ENCODE peak calls at places on chromosomes 16 and 17, in four cellular contexts. X, O, W and Y are unnamed samples.

GRCh38 chr17:58307468-58308172 is 21.0 kb downstream of the TSPOAP1 start:
- DNase-seq in X (peak; percentile 8), O (no peak), W (no peak), Y (no peak)

GRCh38 chr16:30574678-30575077 is 3.2 kb upstream of the ZNF688 start:
- DNase-seq in X (no peak), O (no peak), W (no peak), Y (no peak)

GRCh38 chr17:77489898-77490265 is 349.1 kb downstream of the SEC14L1 start:
- DNase-seq in X (peak; percentile 82), O (peak; percentile 84), W (no peak), Y (no peak)

GRCh38 chr17:60103957-60104356 is 25.2 kb upstream of the HEATR6 start:
- DNase-seq in X (no peak), O (no peak), W (no peak), Y (no peak)

GRCh38 chr16:46689492-46690280 is at the start of gene ORC6:
- DNase-seq in X (peak; percentile 95), O (peak; percentile 99), W (peak; percentile 96), Y (peak; percentile 87)

GRCh38 chr17:58755577-58756245 is at the start of gene PPM1E:
- DNase-seq in X (peak; percentile 30), O (peak; percentile 18), W (no peak), Y (peak; percentile 26)

GRCh38 chr17:42414782-42415409 is 8.2 kb downstream of the CAVIN1 start:
- DNase-seq in X (no peak), O (peak; percentile 80), W (peak; percentile 35), Y (no peak)

GRCh38 chr16:9072806-9073341 is 18.6 kb upstream of the HAPSTR1 start:
- DNase-seq in X (no peak), O (no peak), W (no peak), Y (peak; percentile 54)

GRCh38 chr16:59400830-59401229 is 666.7 kb upstream of the GOT2 start:
- DNase-seq in X (no peak), O (no peak), W (no peak), Y (no peak)

GRCh38 chr16:4133897-4134372 is 17.7 kb upstream of the ADCY9 start:
- DNase-seq in X (no peak), O (no peak), W (no peak), Y (no peak)

GRCh38 chr16:85492617-85492957 is 120.5 kb upstream of the GSE1 start:
- DNase-seq in X (no peak), O (peak; percentile 22), W (no peak), Y (peak; percentile 2)

GRCh38 chr17:71921726-71922320 is 199.0 kb upstream of the SOX9 start:
- DNase-seq in X (no peak), O (no peak), W (no peak), Y (peak; percentile 60)

GRCh38 chr16:85759631-85760419 is 8.9 kb upstream of the C16orf74 start:
- DNase-seq in X (no peak), O (no peak), W (no peak), Y (peak; percentile 52)

GRCh38 chr17:73357981-73358380 is 46.2 kb upstream of the CDC42EP4 start:
- DNase-seq in X (no peak), O (no peak), W (no peak), Y (no peak)

GRCh38 chr16:50709980-50710379 is 16.6 kb downstream of the NOD2 start:
- DNase-seq in X (no peak), O (no peak), W (no peak), Y (no peak)

GRCh38 chr17:4893721-4894560 is 5.4 kb upstream of the C17orf107 start:
- DNase-seq in X (no peak), O (no peak), W (no peak), Y (no peak)

GRCh38 chr17:74810699-74811485 is 34.7 kb upstream of the NAT9 start:
- DNase-seq in X (no peak), O (peak; percentile 68), W (no peak), Y (no peak)

GRCh38 chr17:13725286-13725990 is 123.7 kb upstream of the HS3ST3A1 start:
- DNase-seq in X (no peak), O (no peak), W (no peak), Y (peak; percentile 36)

GRCh38 chr16:31529398-31530312 is 2.0 kb downstream of the AHSP start:
- DNase-seq in X (peak; percentile 47), O (no peak), W (no peak), Y (no peak)

GRCh38 chr16:10552998-10553491 is 27.4 kb downstream of the EMP2 start:
- DNase-seq in X (no peak), O (no peak), W (peak; percentile 17), Y (no peak)

GRCh38 chr16:28218109-28218508 is 6.3 kb upstream of the XPO6 start:
- DNase-seq in X (no peak), O (no peak), W (peak; percentile 57), Y (peak; percentile 36)

GRCh38 chr16:46974352-46974751 is 878 bp upstream of the DNAJA2 start:
- DNase-seq in X (no peak), O (no peak), W (no peak), Y (no peak)

GRCh38 chr17:72724375-72724774 is 368.1 kb downstream of the SLC39A11 start:
- DNase-seq in X (no peak), O (no peak), W (no peak), Y (peak; percentile 76)

GRCh38 chr17:77821114-77821513 is 137.4 kb upstream of the TNRC6C start:
- DNase-seq in X (no peak), O (no peak), W (no peak), Y (no peak)

GRCh38 chr17:66437466-66438026 is 135.1 kb downstream of the PRKCA start:
- DNase-seq in X (no peak), O (no peak), W (no peak), Y (no peak)

GRCh38 chr16:24646646-24646995 is 82.8 kb upstream of the TNRC6A start:
- DNase-seq in X (no peak), O (no peak), W (no peak), Y (no peak)

GRCh38 chr16:70437582-70438324 is 1.1 kb downstream of the ST3GAL2 start:
- DNase-seq in X (no peak), O (no peak), W (no peak), Y (peak; percentile 9)

GRCh38 chr16:72862090-72862489 is 185.8 kb downstream of the ZFHX3 start:
- DNase-seq in X (no peak), O (no peak), W (no peak), Y (no peak)

GRCh38 chr17:59762022-59762825 is 54.8 kb downstream of the VMP1 start:
- DNase-seq in X (no peak), O (no peak), W (no peak), Y (peak; percentile 78)

GRCh38 chr17:77106874-77107358 is 33.9 kb upstream of the SEC14L1 start:
- DNase-seq in X (no peak), O (no peak), W (no peak), Y (no peak)

GRCh38 chr17:32755045-32755805 is 121.7 kb downstream of the MYO1D start:
- DNase-seq in X (no peak), O (no peak), W (no peak), Y (peak; percentile 68)

GRCh38 chr16:87437327-87437726 is 45.2 kb downstream of the MAP1LC3B start:
- DNase-seq in X (no peak), O (no peak), W (no peak), Y (no peak)

GRCh38 chr17:68820825-68821481 is 134.2 kb downstream of the ABCA8 start:
- DNase-seq in X (no peak), O (no peak), W (no peak), Y (no peak)

GRCh38 chr17:30915833-30916611 is 5.7 kb upstream of the ADAP2 start:
- DNase-seq in X (no peak), O (no peak), W (no peak), Y (no peak)
- H3K27me3 ChIP-seq in X (no peaks in the 10 kb centered on the region), O (no peaks in the 10 kb centered on the region), W (peaks cover 7% of the 10 kb centered on the region), Y (no peaks in the 10 kb centered on the region)

GRCh38 chr16:318628-319027 is 33.9 kb downstream of the AXIN1 start:
- DNase-seq in X (no peak), O (no peak), W (no peak), Y (no peak)
- TF ChIP-seq CTCF in X (no peak), O (no peak), W (no peak), Y (peak; percentile 27)

DNA sequence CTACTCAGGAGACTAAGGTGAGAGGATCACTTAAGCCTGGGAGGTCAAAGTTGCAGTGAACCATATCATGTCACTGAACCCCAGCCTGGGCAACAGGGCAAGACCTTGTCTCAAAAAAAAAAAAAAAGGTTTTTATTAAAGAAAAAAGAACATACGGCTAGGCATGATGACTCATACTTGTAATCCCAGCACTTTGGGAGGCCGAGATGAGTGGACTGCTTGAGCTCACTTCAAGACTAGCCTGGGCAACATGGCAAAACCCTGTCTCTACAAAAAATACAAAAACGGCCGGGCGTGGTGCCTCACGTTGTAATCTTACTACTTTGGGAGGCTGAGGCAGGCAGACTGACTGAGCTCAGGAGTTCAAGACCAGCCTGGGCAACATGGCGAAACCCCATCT is 38.4 kb downstream of the RANBP10 start:
- DNase-seq in X (no peak), O (no peak), W (no peak), Y (peak; percentile 9)
- H3K27me3 ChIP-seq in X (no peaks in the 10 kb centered on the region), O (no peaks in the 10 kb centered on the region), W (no peaks in the 10 kb centered on the region), Y (no peaks in the 10 kb centered on the region)

GRCh38 chr17:81700353-81701287 is 2.5 kb upstream of the MRPL12 start:
- DNase-seq in X (no peak), O (no peak), W (no peak), Y (no peak)

GRCh38 chr17:81701288-81702071 is 1.7 kb upstream of the MRPL12 start:
- DNase-seq in X (no peak), O (no peak), W (no peak), Y (peak; percentile 25)

GRCh38 chr17:81705518-81706231 is 2.5 kb downstream of the MRPL12 start:
- DNase-seq in X (no peak), O (no peak), W (no peak), Y (no peak)

GRCh38 chr17:81703747-81704654 is 834 bp downstream of the MRPL12 start:
- DNase-seq in X (no peak), O (no peak), W (no peak), Y (no peak)

DNA sequence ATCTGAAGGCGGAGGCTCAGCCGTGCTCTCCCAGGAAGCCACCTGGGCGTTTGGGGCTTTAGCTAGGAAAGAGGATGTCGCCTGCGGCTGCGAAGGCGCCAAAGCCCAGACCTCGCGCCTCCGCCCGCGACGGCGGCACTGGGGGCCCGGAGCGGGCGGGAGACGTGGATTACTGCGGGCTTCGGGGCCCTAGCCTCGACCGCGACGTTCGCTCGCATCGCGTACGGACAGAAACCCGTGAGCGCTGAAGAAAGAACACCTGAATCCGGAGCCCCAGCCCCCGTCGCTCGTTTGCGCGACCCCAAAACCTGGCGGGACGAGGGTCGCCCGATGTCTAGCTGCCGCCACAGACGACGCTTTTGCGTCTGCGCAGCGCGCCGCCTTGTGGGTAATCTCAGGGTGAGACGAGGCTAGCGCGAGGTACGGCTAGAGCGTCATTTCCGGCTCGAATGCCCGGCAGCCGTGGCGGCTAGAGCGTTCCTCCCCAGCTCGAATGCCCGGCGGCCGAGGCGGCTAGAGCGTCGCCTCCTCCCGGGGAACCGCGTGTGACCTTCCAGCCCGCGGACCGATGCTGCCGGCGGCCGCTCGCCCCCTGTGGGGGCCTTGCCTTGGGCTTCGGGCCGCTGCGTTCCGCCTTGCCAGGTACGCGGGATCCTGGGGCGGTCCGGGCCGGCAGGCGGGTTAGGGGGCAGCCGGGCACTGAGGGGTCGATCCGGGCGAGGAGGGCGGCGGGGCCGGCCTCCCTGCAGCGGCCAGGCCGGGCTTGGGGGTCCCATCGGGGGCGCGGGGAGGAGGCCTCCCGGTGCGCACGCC is at the start of gene MRPL12:
- DNase-seq in X (peak; percentile 92), O (peak; percentile 93), W (peak; percentile 84), Y (peak; percentile 95)
- TF ChIP-seq CTCF in X (peak; percentile 44), O (no peak), W (peak; percentile 12), Y (no peak)

DNA sequence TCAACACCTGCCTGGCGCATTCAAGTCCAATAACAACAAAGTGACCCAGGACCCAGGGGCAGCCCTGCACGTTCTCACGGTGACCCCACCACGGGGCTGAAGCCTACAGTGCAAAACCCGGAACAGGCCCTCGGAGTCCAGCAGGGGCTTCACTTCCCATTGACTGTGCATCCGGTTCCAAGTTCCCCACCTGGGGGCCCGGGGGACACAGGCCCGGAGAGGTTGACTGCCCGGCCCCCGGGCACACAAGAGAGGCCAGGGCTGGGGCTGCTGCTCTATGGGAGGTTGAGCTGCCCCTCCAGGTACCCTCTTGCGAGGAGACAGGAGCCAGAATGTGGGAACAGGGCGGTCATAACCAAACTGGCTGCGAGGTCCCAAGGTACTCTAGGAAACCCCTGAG is 31.3 kb downstream of the ENGASE start:
- DNase-seq in X (no peak), O (no peak), W (no peak), Y (no peak)
- H3K27me3 ChIP-seq in X (no peaks in the 10 kb centered on the region), O (no peaks in the 10 kb centered on the region), W (peaks cover 17% of the 10 kb centered on the region), Y (peaks cover 45% of the 10 kb centered on the region)